ENCODE peak calls at places on chromosome 3, in six cellular contexts. F is brain microvascular endothelial cell; V is neuronal stem cell; C is CD8-positive, alpha-beta T cell; P is MM.1S; J is fibroblast of lung. Q is an unnamed sample.

GRCh38 chr3:31873254-31873653 is 107.8 kb downstream of the OSBPL10 start:
- DNase-seq in F (no peak), V (no peak), C (no peak), P (no peak), J (no peak), Q (no peak)

GRCh38 chr3:72449551-72449950 is 398.7 kb downstream of the SHQ1 start:
- DNase-seq in F (no peak), V (no peak), C (no peak), P (no peak), J (no peak), Q (no peak)

GRCh38 chr3:44036850-44037249 is 204.8 kb upstream of the TOPAZ1 start:
- DNase-seq in F (no peak), V (no peak), C (no peak), P (no peak), J (no peak), Q (no peak)

GRCh38 chr3:98784666-98785600 is 21.8 kb downstream of the ST3GAL6 start:
- DNase-seq in F (peak; percentile 83), V (no peak), C (no peak), P (no peak), J (peak; percentile 88), Q (no peak)

GRCh38 chr3:109081746-109082510 is 36.0 kb downstream of the MORC1 start:
- DNase-seq in F (peak; percentile 36), V (peak; percentile 38), C (no peak), P (peak; percentile 76), J (peak; percentile 48), Q (no peak)

GRCh38 chr3:187713504-187713903 is 11.1 kb upstream of the RTP2 start:
- DNase-seq in F (peak; percentile 31), V (no peak), C (no peak), P (peak; percentile 77), J (peak; percentile 57), Q (no peak)

GRCh38 chr3:56423537-56424209 is 44.6 kb downstream of the ERC2 start:
- DNase-seq in F (no peak), V (no peak), C (no peak), P (peak; percentile 39), J (no peak), Q (no peak)

GRCh38 chr3:52291508-52292181 is 4.0 kb downstream of the GLYCTK start:
- DNase-seq in F (no peak), V (no peak), C (peak; percentile 52), P (no peak), J (no peak), Q (peak; percentile 46)

GRCh38 chr3:128950223-128950938 is 43.5 kb downstream of the CFAP92 start:
- DNase-seq in F (peak; percentile 23), V (no peak), C (peak; percentile 15), P (peak; percentile 40), J (peak; percentile 34), Q (no peak)

GRCh38 chr3:54527953-54528352 is 399.9 kb downstream of the LRTM1 start:
- DNase-seq in F (no peak), V (no peak), C (no peak), P (no peak), J (peak; percentile 18), Q (peak; percentile 66)

GRCh38 chr3:120622870-120623718 is 27.0 kb downstream of the NDUFB4 start:
- DNase-seq in F (peak; percentile 10), V (no peak), C (no peak), P (peak; percentile 53), J (no peak), Q (no peak)

GRCh38 chr3:13427662-13428603 is 7.8 kb upstream of the NUP210 start:
- DNase-seq in F (no peak), V (no peak), C (peak; percentile 35), P (peak; percentile 86), J (no peak), Q (no peak)
- H3K27ac ChIP-seq in F (no peak overlapping the region), V (no peak overlapping the region), C (peak overlapping the region; percentile 37), P (peak overlapping the region; percentile 91), J (no peak overlapping the region), Q (no peak overlapping the region)

GRCh38 chr3:155647196-155647595 is 97.7 kb downstream of the PLCH1 start:
- DNase-seq in F (no peak), V (no peak), C (no peak), P (no peak), J (no peak), Q (no peak)
- H3K27ac ChIP-seq in F (no peak overlapping the region), V (no peak overlapping the region), C (no peak overlapping the region), P (no peak overlapping the region), J (no peak overlapping the region), Q (no peak overlapping the region)

GRCh38 chr3:4340411-4341335 is 37.5 kb downstream of the SETMAR start:
- DNase-seq in F (no peak), V (no peak), C (no peak), P (no peak), J (peak; percentile 29), Q (no peak)
- H3K27ac ChIP-seq in F (no peak overlapping the region), V (no peak overlapping the region), C (no peak overlapping the region), P (no peak overlapping the region), J (no peak overlapping the region), Q (no peak overlapping the region)

DNA sequence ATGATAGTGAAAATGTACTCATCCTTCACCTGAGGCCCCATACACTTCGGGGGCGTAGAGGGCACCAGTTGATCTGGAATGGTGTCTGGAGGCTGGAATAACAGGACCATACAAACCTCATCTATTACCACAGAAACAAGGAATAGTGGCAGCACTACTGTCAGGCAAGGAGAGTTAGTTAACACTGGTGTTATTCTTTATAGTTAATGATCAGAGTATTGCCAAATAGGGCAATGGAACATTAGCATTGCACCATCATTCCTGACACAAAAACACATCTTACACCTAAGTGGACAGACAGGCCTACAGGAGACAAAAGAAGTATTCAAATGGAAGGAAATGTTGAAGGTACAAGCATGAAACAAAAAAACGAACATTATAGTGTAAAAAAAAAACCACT is 137.0 kb upstream of the UBP1 start:
- DNase-seq in F (no peak), V (no peak), C (no peak), P (no peak), J (no peak), Q (no peak)
- H3K27ac ChIP-seq in F (no peak overlapping the region), V (peak overlapping the region; percentile 74), C (no peak overlapping the region), P (no peak overlapping the region), J (no peak overlapping the region), Q (no peak overlapping the region)

Q was measured in right cardiac atrium.